ENCODE peak calls at places on chromosomes 2 and 18, in nine cellular contexts. T is HCT116; O is transverse colon; S is upper lobe of right lung; H is NT2/D1; X is sigmoid colon; U is CD8-positive, alpha-beta memory T cell; D is left lung; B is heart left ventricle. M is an unnamed sample. For H3K9me3, the result is how much of the 10 kb centered on the place peaks cover.

GRCh38 chr2:236634203-236634602 is 64.6 kb downstream of the ACKR3 start:
- DNase-seq in T (no peak), O (no peak), S (no peak), H (no peak), X (no peak), U (no peak), D (no peak), B (no peak), M (no peak)

GRCh38 chr18:48003426-48004349 is 73.2 kb upstream of the SMAD2 start:
- DNase-seq in T (peak), O (peak), S (no peak), H (no peak), X (no peak), U (no peak), D (no peak), B (peak), M (no peak)

GRCh38 chr2:216858312-216858711 is 1.6 kb downstream of the TNP1 start:
- DNase-seq in T (no peak), O (no peak), S (no peak), H (no peak), X (no peak), U (no peak), D (no peak), B (no peak), M (no peak)

GRCh38 chr2:17539993-17540812 is at the start of gene VSNL1:
- DNase-seq in T (peak), O (peak), S (peak), H (peak), X (peak), U (no peak), D (peak), B (peak), M (peak)

GRCh38 chr2:45987856-45988255 is 309.4 kb upstream of the EPAS1 start:
- DNase-seq in T (no peak), O (no peak), S (no peak), H (no peak), X (no peak), U (no peak), D (no peak), B (no peak), M (no peak)

GRCh38 chr18:24274822-24275221 is 122.8 kb downstream of the OSBPL1A start:
- DNase-seq in T (no peak), O (no peak), S (no peak), H (no peak), X (no peak), U (no peak), D (no peak), B (peak), M (no peak)

GRCh38 chr2:216516730-216517350 is 18.2 kb downstream of the RPL37A start:
- DNase-seq in T (peak), O (no peak), S (no peak), H (no peak), X (no peak), U (no peak), D (no peak), B (no peak), M (no peak)

GRCh38 chr2:126656311-126657145 is 570 bp downstream of the GYPC start:
- DNase-seq in T (no peak), O (peak), S (peak), H (no peak), X (no peak), U (peak), D (peak), B (peak), M (peak)

GRCh38 chr2:39743170-39743851 is 35.7 kb downstream of the THUMPD2 start:
- DNase-seq in T (no peak), O (no peak), S (no peak), H (no peak), X (no peak), U (no peak), D (no peak), B (no peak), M (no peak)

GRCh38 chr18:37405229-37405628 is 160.4 kb downstream of the CELF4 start:
- DNase-seq in T (no peak), O (no peak), S (no peak), H (no peak), X (no peak), U (no peak), D (no peak), B (no peak), M (no peak)

GRCh38 chr2:157606534-157606933 is 22.1 kb downstream of the ACVR1C start:
- DNase-seq in T (no peak), O (no peak), S (no peak), H (no peak), X (no peak), U (no peak), D (no peak), B (no peak), M (no peak)

GRCh38 chr2:229485782-229486181 is 214.7 kb upstream of the PID1 start:
- DNase-seq in T (no peak), O (no peak), S (no peak), H (no peak), X (no peak), U (no peak), D (no peak), B (peak), M (no peak)

GRCh38 chr18:39946623-39947061 is 2008.4 kb upstream of the PIK3C3 start:
- DNase-seq in T (peak), O (no peak), S (no peak), H (no peak), X (no peak), U (no peak), D (no peak), B (no peak), M (no peak)

GRCh38 chr2:58137856-58138255 is 91.2 kb downstream of the VRK2 start:
- DNase-seq in T (no peak), O (no peak), S (no peak), H (no peak), X (no peak), U (no peak), D (no peak), B (peak), M (no peak)

GRCh38 chr2:231102772-231103171 is 22.1 kb downstream of the HTR2B start:
- DNase-seq in T (no peak), O (no peak), S (no peak), H (no peak), X (no peak), U (no peak), D (no peak), B (no peak), M (no peak)

GRCh38 chr2:169590804-169591203 is 6.7 kb downstream of the PPIG start:
- DNase-seq in T (no peak), O (no peak), S (no peak), H (no peak), X (no peak), U (no peak), D (no peak), B (no peak), M (no peak)

GRCh38 chr2:216663106-216663505 is 29.9 kb downstream of the IGFBP2 start:
- DNase-seq in T (no peak), O (no peak), S (no peak), H (no peak), X (no peak), U (no peak), D (no peak), B (no peak), M (no peak)

GRCh38 chr2:120761164-120761861 is 25.6 kb downstream of the GLI2 start:
- DNase-seq in T (no peak), O (peak), S (peak), H (no peak), X (peak), U (no peak), D (peak), B (no peak), M (no peak)

GRCh38 chr2:197075754-197076337 is 149.3 kb upstream of the PGAP1 start:
- DNase-seq in T (no peak), O (no peak), S (no peak), H (no peak), X (no peak), U (no peak), D (no peak), B (no peak), M (no peak)

GRCh38 chr18:38010971-38011370 is 445.4 kb upstream of the CELF4 start:
- DNase-seq in T (no peak), O (no peak), S (no peak), H (no peak), X (no peak), U (no peak), D (no peak), B (no peak), M (no peak)

GRCh38 chr2:29802976-29803375 is 118.4 kb downstream of the ALK start:
- DNase-seq in T (no peak), O (no peak), S (no peak), H (no peak), X (no peak), U (no peak), D (no peak), B (no peak), M (no peak)

GRCh38 chr2:111712361-111712760 is 171.6 kb downstream of the ANAPC1 start:
- DNase-seq in T (no peak), O (no peak), S (no peak), H (no peak), X (no peak), U (no peak), D (no peak), B (no peak), M (no peak)

GRCh38 chr2:150495993-150496627 is 8.6 kb upstream of the RND3 start:
- DNase-seq in T (no peak), O (no peak), S (no peak), H (no peak), X (no peak), U (no peak), D (no peak), B (no peak), M (no peak)

GRCh38 chr2:101596346-101596745 is 101.2 kb upstream of the MAP4K4 start:
- DNase-seq in T (no peak), O (no peak), S (no peak), H (no peak), X (no peak), U (no peak), D (no peak), B (no peak), M (no peak)

GRCh38 chr2:51953931-51954330 is 922.0 kb upstream of the NRXN1 start:
- DNase-seq in T (no peak), O (no peak), S (no peak), H (no peak), X (no peak), U (no peak), D (no peak), B (no peak), M (no peak)

GRCh38 chr2:119689218-119689617 is 10.2 kb downstream of the TMEM177 start:
- DNase-seq in T (no peak), O (no peak), S (no peak), H (no peak), X (no peak), U (no peak), D (no peak), B (no peak), M (no peak)

GRCh38 chr2:39728941-39729351 is 50.1 kb downstream of the THUMPD2 start:
- DNase-seq in T (peak), O (peak), S (peak), H (peak), X (no peak), U (no peak), D (peak), B (no peak), M (peak)

GRCh38 chr2:187403568-187404260 is 44.3 kb downstream of the CALCRL start:
- DNase-seq in T (no peak), O (no peak), S (no peak), H (no peak), X (no peak), U (no peak), D (no peak), B (peak), M (no peak)

GRCh38 chr2:603869-604268 is 73.3 kb downstream of the TMEM18 start:
- DNase-seq in T (no peak), O (no peak), S (no peak), H (no peak), X (no peak), U (no peak), D (no peak), B (no peak), M (no peak)

GRCh38 chr2:604385-604784 is 72.8 kb downstream of the TMEM18 start:
- DNase-seq in T (no peak), O (no peak), S (no peak), H (no peak), X (no peak), U (no peak), D (no peak), B (no peak), M (no peak)

GRCh38 chr2:605674-606608 is 71.3 kb downstream of the TMEM18 start:
- DNase-seq in T (no peak), O (no peak), S (no peak), H (no peak), X (no peak), U (no peak), D (no peak), B (no peak), M (no peak)

GRCh38 chr2:603427-603826 is 73.8 kb downstream of the TMEM18 start:
- DNase-seq in T (peak), O (no peak), S (no peak), H (no peak), X (no peak), U (no peak), D (no peak), B (no peak), M (no peak)

GRCh38 chr2:604826-605524 is 72.2 kb downstream of the TMEM18 start:
- DNase-seq in T (no peak), O (no peak), S (no peak), H (no peak), X (no peak), U (no peak), D (no peak), B (no peak), M (no peak)
- H3K9me3 ChIP-seq in T (under half), O (under half), S (under half), H (under half), X (under half), U (under half), D (under half), B (under half), M (under half)

GRCh38 chr2:240820607-240821428 is 799 bp upstream of the KIF1A start:
- DNase-seq in T (no peak), O (no peak), S (no peak), H (no peak), X (no peak), U (no peak), D (peak), B (no peak), M (peak)
- H3K9me3 ChIP-seq in T (under half), O (under half), S (under half), H (under half), X (under half), U (under half), D (under half), B (under half), M (under half)

DNA sequence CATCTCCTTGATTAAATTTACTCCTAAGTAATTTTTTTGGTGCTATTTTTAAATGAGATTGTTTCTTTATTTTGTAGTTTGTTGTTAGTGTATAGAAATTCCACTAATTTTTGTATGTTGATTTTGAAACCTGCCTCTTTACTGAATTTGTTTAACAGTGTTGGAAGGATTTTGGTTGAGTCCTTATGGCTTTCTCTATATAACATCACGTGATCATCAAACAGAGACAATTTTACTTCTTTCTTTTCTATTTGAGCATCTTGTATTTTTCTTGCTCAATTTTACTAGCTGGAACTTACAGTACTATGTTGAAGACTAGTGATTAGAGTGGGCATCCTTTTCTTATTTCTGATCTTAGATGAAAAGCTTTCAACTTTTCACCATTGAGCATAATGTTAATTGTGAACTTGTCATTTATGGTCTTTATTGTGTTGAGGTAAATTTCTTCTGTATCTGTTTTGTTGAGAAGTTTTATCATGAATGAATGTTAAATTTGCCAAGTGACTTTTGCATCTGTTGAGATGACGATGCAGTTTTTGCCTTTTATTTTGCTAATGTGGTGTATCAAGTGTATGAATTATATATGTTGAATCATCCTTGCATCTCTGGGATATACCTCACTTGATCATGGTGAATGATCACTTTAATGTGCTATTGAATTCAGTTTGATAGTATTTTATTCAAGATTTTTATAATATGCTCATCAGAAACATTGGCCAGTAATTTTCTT is 645.3 kb upstream of the DDX18 start:
- DNase-seq in T (no peak), O (no peak), S (no peak), H (no peak), X (no peak), U (no peak), D (no peak), B (no peak), M (no peak)
- H3K9me3 ChIP-seq in T (under half), O (under half), S (under half), H (under half), X (under half), U (under half), D (under half), B (under half), M (under half)

DNA sequence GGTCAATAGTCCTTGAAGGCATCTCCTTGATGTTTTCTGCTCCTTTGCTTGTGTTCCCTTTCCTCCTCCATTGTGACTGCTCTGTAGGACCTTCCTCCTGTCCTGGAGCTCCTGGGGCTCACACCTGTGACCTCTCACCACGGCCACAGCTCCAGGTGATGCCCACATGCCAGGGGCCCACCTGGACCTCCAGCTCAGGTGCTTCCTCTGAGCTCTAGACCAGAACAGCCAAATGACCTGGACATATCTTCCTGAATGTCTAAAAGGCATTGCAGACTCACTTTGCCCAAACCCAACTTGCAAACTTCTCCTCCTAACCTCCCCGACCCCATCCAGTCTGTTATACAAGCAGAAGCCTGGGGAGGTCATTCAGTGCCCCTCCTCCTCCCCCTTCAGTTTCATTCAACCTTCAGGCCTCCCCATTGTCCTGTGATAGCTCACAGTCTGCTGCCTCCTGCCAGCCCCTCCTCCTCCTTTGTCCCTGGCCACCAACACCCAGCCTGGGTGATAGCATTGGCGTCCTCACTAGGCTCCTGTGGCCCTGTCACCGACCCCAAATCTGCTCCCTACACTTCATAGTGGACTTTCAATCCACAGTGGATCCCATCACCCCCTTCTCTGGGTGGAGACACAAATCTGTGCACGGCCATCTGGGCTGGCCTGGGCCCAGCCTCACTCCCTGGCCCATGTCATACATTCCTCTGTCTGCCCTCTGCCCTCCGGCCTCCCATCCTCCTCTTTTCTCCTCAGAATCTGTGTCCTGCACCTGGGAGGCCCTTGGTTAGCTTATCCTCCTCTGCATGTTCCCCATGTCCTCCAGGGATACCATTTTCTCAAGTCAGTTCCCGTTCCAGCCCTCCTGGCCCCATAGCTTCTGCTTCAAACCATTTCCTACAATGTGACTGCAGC is 310.4 kb upstream of the HDAC4 start:
- DNase-seq in T (no peak), O (no peak), S (no peak), H (no peak), X (peak), U (no peak), D (no peak), B (no peak), M (no peak)
- H3K9me3 ChIP-seq in T (under half), O (under half), S (under half), H (under half), X (under half), U (under half), D (under half), B (under half), M (under half)

DNA sequence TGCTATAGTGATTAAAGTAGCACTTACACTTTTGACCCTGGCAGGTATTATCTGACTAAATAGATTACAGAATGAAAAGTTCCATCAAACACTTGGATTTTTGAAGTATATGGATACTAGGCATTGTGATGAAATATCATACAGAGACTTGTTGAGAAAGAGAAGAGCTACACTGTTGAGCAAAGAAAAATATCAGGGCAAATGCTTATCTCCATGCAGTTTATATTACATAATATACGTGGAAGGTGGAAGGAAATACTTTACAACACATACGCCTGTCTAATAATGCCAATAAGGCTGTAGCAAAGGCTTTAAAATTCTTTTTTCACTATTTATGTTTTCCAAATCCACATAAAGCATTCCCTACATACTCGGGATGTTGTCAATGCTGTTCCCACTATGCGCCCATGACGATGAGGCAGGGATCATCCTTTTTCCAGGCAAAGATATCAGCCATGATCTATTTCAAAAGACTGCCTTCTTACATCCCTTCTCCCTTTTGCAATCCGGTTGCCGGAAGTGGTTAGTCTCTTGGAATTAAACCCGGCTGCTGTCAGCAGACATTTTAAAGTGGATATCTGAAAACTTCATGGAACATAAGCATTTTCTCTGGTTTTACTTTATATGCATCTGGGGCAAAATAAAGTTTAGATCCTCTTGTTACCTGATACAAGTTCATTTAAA is 92.6 kb upstream of the ITGA4 start:
- DNase-seq in T (no peak), O (no peak), S (no peak), H (no peak), X (no peak), U (no peak), D (no peak), B (no peak), M (no peak)
- H3K9me3 ChIP-seq in T (under half), O (under half), S (under half), H (under half), X (under half), U (under half), D (under half), B (under half), M (under half)

GRCh38 chr18:8912348-8913057 is 190.0 kb upstream of the NDUFV2 start:
- DNase-seq in T (no peak), O (peak), S (peak), H (no peak), X (no peak), U (no peak), D (peak), B (no peak), M (no peak)

GRCh38 chr18:8910843-8911242 is 191.7 kb upstream of the NDUFV2 start:
- DNase-seq in T (no peak), O (no peak), S (no peak), H (no peak), X (no peak), U (no peak), D (no peak), B (no peak), M (no peak)

GRCh38 chr18:8910186-8910585 is 192.3 kb upstream of the NDUFV2 start:
- DNase-seq in T (no peak), O (no peak), S (no peak), H (no peak), X (no peak), U (no peak), D (no peak), B (no peak), M (no peak)

GRCh38 chr18:8911408-8912340 is 190.8 kb upstream of the NDUFV2 start:
- DNase-seq in T (no peak), O (no peak), S (no peak), H (no peak), X (no peak), U (no peak), D (no peak), B (no peak), M (no peak)

GRCh38 chr18:8908792-8909510 is 193.5 kb upstream of the NDUFV2 start:
- DNase-seq in T (no peak), O (no peak), S (no peak), H (no peak), X (no peak), U (no peak), D (no peak), B (no peak), M (no peak)
- H3K9me3 ChIP-seq in T (under half), O (under half), S (under half), H (under half), X (under half), U (under half), D (under half), B (under half), M (under half)

M was measured in HAP-1.